ENCODE peak calls at places on chromosomes 13 and 19, in seven cellular contexts. J is AG10803; E is stomach; Q is CD8-positive, alpha-beta T cell; S is MM.1S; V is uterus; F is fibroblast of lung. N is an unnamed sample.

GRCh38 chr13:94390881-94391280 is 88.6 kb downstream of the DCT start:
- DNase-seq in F (peak; percentile 75), V (no peak), S (no peak), Q (no peak), E (no peak), J (peak; percentile 78), N (no peak)

GRCh38 chr19:48877900-48878218 is 5.6 kb downstream of the PPP1R15A start:
- DNase-seq in E (no peak), J (peak; percentile 13), V (no peak), F (no peak), Q (no peak), S (no peak), N (no peak)

GRCh38 chr19:8445488-8446001 is 770 bp downstream of the HNRNPM start:
- DNase-seq in E (peak; percentile 67), S (peak; percentile 37), J (no peak), F (peak; percentile 43), Q (peak; percentile 25), V (peak; percentile 55), N (peak; percentile 54)

GRCh38 chr13:23696610-23697009 is 126.4 kb downstream of the TNFRSF19 start:
- DNase-seq in V (no peak), S (no peak), Q (no peak), J (no peak), F (no peak), E (no peak), N (no peak)

GRCh38 chr19:45972081-45972943 is 1.4 kb downstream of the NOVA2 start:
- DNase-seq in E (no peak), V (no peak), F (peak; percentile 3), Q (peak; percentile 8), S (no peak), J (no peak), N (no peak)

GRCh38 chr13:113299951-113300350 is 2.9 kb downstream of the LAMP1 start:
- DNase-seq in F (no peak), E (no peak), V (no peak), S (no peak), J (no peak), Q (no peak), N (peak; percentile 42)

GRCh38 chr19:38034153-38034835 is 127.3 kb downstream of the SIPA1L3 start:
- DNase-seq in V (no peak), F (peak; percentile 89), J (no peak), Q (no peak), S (no peak), E (no peak), N (peak; percentile 33)

GRCh38 chr19:11986754-11987153 is 21.9 kb downstream of the ZNF763 start:
- DNase-seq in F (no peak), V (no peak), Q (no peak), J (no peak), S (no peak), E (no peak), N (no peak)

GRCh38 chr13:76769238-76769859 is 116.9 kb downstream of the KCTD12 start:
- DNase-seq in V (no peak), S (no peak), F (peak; percentile 19), Q (no peak), J (peak; percentile 81), E (no peak), N (no peak)

GRCh38 chr19:9323557-9323918 is 441 bp upstream of the ZNF559 start:
- DNase-seq in S (peak; percentile 86), Q (peak; percentile 44), F (peak; percentile 86), J (peak; percentile 85), V (peak; percentile 64), E (peak; percentile 55), N (peak; percentile 82)

GRCh38 chr19:13118424-13119193 is 545 bp downstream of the NACC1 start:
- DNase-seq in V (no peak), F (peak; percentile 57), S (peak; percentile 38), J (no peak), E (peak; percentile 52), Q (no peak), N (peak; percentile 51)

GRCh38 chr19:52191951-52192350 is 2.1 kb downstream of the PPP2R1A start:
- DNase-seq in V (no peak), J (no peak), E (no peak), F (no peak), S (no peak), Q (no peak), N (no peak)

GRCh38 chr19:39645800-39646411 is 9.8 kb upstream of the LGALS16 start:
- DNase-seq in F (peak; percentile 20), E (no peak), S (peak; percentile 45), Q (no peak), V (no peak), J (peak; percentile 2), N (peak; percentile 28)

GRCh38 chr19:40549007-40549708 is 27.5 kb upstream of the SHKBP1 start:
- DNase-seq in E (peak; percentile 72), S (peak; percentile 60), F (peak; percentile 55), Q (peak; percentile 50), J (peak; percentile 28), V (peak; percentile 56), N (peak; percentile 51)

GRCh38 chr13:24075137-24075975 is 85.2 kb upstream of the SPATA13 start:
- DNase-seq in S (no peak), E (no peak), Q (no peak), J (no peak), V (no peak), F (no peak), N (no peak)

GRCh38 chr13:67106502-67107057 is 123.6 kb downstream of the PCDH9 start:
- DNase-seq in V (no peak), J (no peak), S (no peak), F (no peak), Q (no peak), E (no peak), N (no peak)

GRCh38 chr13:22080832-22081231 is 410.0 kb downstream of the FGF9 start:
- DNase-seq in J (no peak), V (no peak), S (no peak), F (no peak), E (no peak), Q (no peak), N (no peak)

GRCh38 chr13:39612023-39612637 is 9.1 kb upstream of the LHFPL6 start:
- DNase-seq in Q (peak; percentile 45), E (peak; percentile 71), F (peak; percentile 71), V (peak; percentile 57), S (peak; percentile 48), J (peak; percentile 77), N (peak; percentile 84)

GRCh38 chr19:34364830-34365462 is at the start of gene GPI:
- DNase-seq in S (peak; percentile 91), F (peak; percentile 39), V (peak; percentile 39), E (peak; percentile 69), Q (peak; percentile 56), J (peak; percentile 24), N (peak; percentile 23)

GRCh38 chr13:102772042-102772425 is 1.6 kb downstream of the TEX30 start:
- DNase-seq in J (no peak), V (no peak), S (no peak), Q (no peak), E (no peak), F (no peak), N (no peak)
- H3K4me3 ChIP-seq in J (no peak overlapping the region), V (no peak overlapping the region), S (no peak overlapping the region), Q (no peak overlapping the region), E (no peak overlapping the region), F (no peak overlapping the region), N (no peak overlapping the region)

DNA sequence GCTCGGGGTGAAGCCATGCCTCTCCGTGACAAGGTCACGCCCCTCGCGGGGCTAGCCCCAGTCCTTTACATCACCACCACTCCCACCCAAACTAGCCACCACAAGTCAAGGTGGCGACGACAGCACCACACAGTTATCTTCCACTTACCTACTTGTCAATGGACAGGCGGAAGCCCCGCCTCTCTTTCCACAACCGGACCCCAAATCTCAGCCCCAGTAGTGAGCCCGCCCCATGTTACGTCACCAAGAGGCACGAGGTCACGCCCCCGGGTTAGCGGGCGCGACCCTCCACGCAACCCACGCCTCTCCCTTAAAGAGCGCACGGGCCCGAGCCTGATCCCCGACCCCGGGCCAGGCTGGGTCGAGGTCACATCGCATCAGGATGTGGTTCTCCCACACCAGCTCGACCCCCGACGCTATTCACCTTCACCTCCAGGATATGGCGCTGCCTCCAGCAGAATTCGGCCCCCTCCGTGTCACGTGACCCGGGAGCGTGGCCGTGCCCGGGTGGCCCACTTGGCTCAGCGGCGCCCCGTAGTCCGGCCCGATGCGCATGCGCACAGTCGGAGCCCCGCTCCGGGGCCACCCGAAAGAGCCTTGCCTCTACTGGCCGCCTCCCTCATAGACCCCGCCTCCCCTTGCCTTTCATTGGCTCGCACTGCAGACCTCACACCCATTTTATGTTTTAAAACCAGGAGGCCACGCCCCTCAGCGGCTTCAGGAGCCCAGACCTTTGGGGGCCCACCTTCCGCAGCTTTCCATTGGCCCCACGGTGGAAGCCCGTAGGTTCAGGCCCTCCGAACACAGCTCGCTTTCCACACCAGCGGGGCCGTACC is 18.2 kb downstream of the SYDE1 start:
- DNase-seq in E (peak; percentile 98), V (peak; percentile 97), J (peak; percentile 95), S (peak; percentile 97), F (peak; percentile 96), Q (peak; percentile 95), N (peak; percentile 98)
- TF ChIP-seq CTCF in E (no peak), V (no peak), J (no peak), S (no peak), F (no peak), Q (no peak), N (no peak)

DNA sequence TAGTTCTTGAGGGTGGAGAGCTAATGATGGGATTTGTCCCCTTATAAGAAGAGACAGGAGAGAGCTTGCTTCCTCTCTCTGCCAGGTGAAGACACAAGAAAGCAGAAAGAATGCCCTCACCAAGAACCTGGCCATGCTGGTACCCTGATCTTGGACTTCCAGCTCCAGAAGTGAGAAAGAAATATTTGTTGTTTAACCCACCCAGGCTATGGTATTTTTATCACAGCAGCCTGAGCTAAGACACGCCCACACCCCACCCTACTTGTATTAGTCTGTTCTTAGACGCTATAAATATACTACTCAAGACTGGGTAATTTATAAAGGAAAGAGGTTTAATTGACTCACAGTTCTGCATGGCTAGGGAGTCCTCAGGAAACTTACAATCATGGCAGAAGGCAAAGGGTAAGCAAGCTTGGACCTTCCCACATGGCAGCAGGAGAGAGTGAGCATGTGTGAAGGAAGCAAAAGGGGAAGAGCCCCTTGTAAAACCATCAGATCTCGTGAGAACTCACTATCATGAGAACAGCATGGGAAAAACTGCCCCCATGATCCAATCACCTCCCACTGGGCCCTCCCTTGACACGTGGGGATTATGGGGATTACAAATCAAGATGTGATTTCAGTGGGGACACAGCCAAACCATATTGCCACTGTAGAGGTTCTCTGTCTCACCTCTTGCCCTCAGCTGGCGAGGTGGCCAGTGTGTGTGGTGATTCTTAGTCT is 57.4 kb upstream of the RCBTB2 start:
- DNase-seq in E (no peak), V (no peak), J (no peak), Q (no peak), S (no peak), F (no peak), N (no peak)
- H3K4me3 ChIP-seq in E (no peak overlapping the region), V (no peak overlapping the region), J (no peak overlapping the region), Q (no peak overlapping the region), S (no peak overlapping the region), F (no peak overlapping the region), N (no peak overlapping the region)

GRCh38 chr19:18588611-18589379 is at the start of gene REX1BD:
- DNase-seq in F (peak; percentile 75), E (peak; percentile 80), V (peak; percentile 84), Q (peak; percentile 83), S (peak; percentile 88), J (peak; percentile 76), N (peak; percentile 75)

GRCh38 chr19:18587962-18588610 is 512 bp upstream of the REX1BD start:
- DNase-seq in Q (no peak), V (no peak), E (no peak), S (no peak), J (no peak), F (no peak), N (no peak)

GRCh38 chr19:18589380-18590272 is 1.0 kb downstream of the REX1BD start:
- DNase-seq in S (peak; percentile 76), F (peak; percentile 68), V (peak; percentile 68), Q (peak; percentile 58), E (peak; percentile 74), J (peak; percentile 52), N (peak; percentile 65)

GRCh38 chr19:18587561-18587960 is 1.0 kb upstream of the REX1BD start:
- DNase-seq in E (no peak), J (no peak), V (no peak), Q (no peak), F (no peak), S (no peak), N (no peak)

GRCh38 chr19:18586311-18586710 is 2.3 kb upstream of the REX1BD start:
- DNase-seq in Q (no peak), J (no peak), V (no peak), S (no peak), E (no peak), F (no peak), N (no peak)
- TF ChIP-seq CTCF in Q (no peak), J (no peak), V (no peak), S (no peak), E (no peak), F (no peak), N (no peak)